ENCODE peak calls at places on chromosomes 2 and 18, in four cellular contexts. One of them, this sample, is unnamed.

GRCh38 chr2:43445248-43445647 is 150.6 kb downstream of the THADA start:
- DNase-seq in choroid plexus epithelial cell: peak
- DNase-seq in amniotic stem cell: no peak
- DNase-seq in AG04450: no peak
- DNase-seq in this sample: no peak

GRCh38 chr2:105680357-105680756 is 64.4 kb upstream of the NCK2 start:
- DNase-seq in choroid plexus epithelial cell: no peak
- DNase-seq in amniotic stem cell: no peak
- DNase-seq in AG04450: no peak
- DNase-seq in this sample: no peak

GRCh38 chr18:10131783-10132381 is 218.1 kb downstream of the VAPA start:
- DNase-seq in choroid plexus epithelial cell: no peak
- DNase-seq in amniotic stem cell: no peak
- DNase-seq in AG04450: no peak
- DNase-seq in this sample: no peak

GRCh38 chr2:240622631-240623235 is 2.5 kb upstream of the GPR35 start:
- DNase-seq in choroid plexus epithelial cell: peak
- DNase-seq in amniotic stem cell: no peak
- DNase-seq in AG04450: no peak
- DNase-seq in this sample: no peak

GRCh38 chr2:74457549-74458131 is 598 bp upstream of the WBP1 start:
- DNase-seq in choroid plexus epithelial cell: no peak
- DNase-seq in amniotic stem cell: no peak
- DNase-seq in AG04450: no peak
- DNase-seq in this sample: no peak

GRCh38 chr2:169776483-169776802 is 22.2 kb upstream of the SSB start:
- DNase-seq in choroid plexus epithelial cell: peak
- DNase-seq in amniotic stem cell: no peak
- DNase-seq in AG04450: no peak
- DNase-seq in this sample: no peak

GRCh38 chr2:15577071-15577706 is 14.5 kb upstream of the DDX1 start:
- DNase-seq in choroid plexus epithelial cell: peak
- DNase-seq in amniotic stem cell: peak
- DNase-seq in AG04450: peak
- DNase-seq in this sample: peak

GRCh38 chr18:58682429-58683069 is 11.3 kb downstream of the MALT1 start:
- DNase-seq in choroid plexus epithelial cell: peak
- DNase-seq in amniotic stem cell: peak
- DNase-seq in AG04450: peak
- DNase-seq in this sample: peak

GRCh38 chr18:49728542-49728941 is 84.8 kb downstream of the ACAA2 start:
- DNase-seq in choroid plexus epithelial cell: peak
- DNase-seq in amniotic stem cell: no peak
- DNase-seq in AG04450: no peak
- DNase-seq in this sample: no peak

GRCh38 chr2:99663641-99664040 is 173.8 kb upstream of the REV1 start:
- DNase-seq in choroid plexus epithelial cell: no peak
- DNase-seq in amniotic stem cell: no peak
- DNase-seq in AG04450: no peak
- DNase-seq in this sample: no peak

GRCh38 chr2:201538025-201538424 is 86.5 kb downstream of the STRADB start:
- DNase-seq in choroid plexus epithelial cell: no peak
- DNase-seq in amniotic stem cell: no peak
- DNase-seq in AG04450: no peak
- DNase-seq in this sample: no peak

GRCh38 chr2:113769555-113769954 is 13.1 kb upstream of the SLC35F5 start:
- DNase-seq in choroid plexus epithelial cell: no peak
- DNase-seq in amniotic stem cell: no peak
- DNase-seq in AG04450: no peak
- DNase-seq in this sample: no peak

GRCh38 chr2:36329746-36330145 is 25.8 kb upstream of the CRIM1 start:
- DNase-seq in choroid plexus epithelial cell: peak
- DNase-seq in amniotic stem cell: peak
- DNase-seq in AG04450: peak
- DNase-seq in this sample: no peak

GRCh38 chr2:102284611-102285010 is 26.8 kb upstream of the IL1RL1 start:
- DNase-seq in choroid plexus epithelial cell: peak
- DNase-seq in amniotic stem cell: no peak
- DNase-seq in AG04450: no peak
- DNase-seq in this sample: no peak

GRCh38 chr2:110891626-110892025 is 159.3 kb downstream of the ACOXL start:
- DNase-seq in choroid plexus epithelial cell: no peak
- DNase-seq in amniotic stem cell: no peak
- DNase-seq in AG04450: no peak
- DNase-seq in this sample: no peak

GRCh38 chr18:702957-703659 is 9.3 kb downstream of the ENOSF1 start:
- DNase-seq in choroid plexus epithelial cell: peak
- DNase-seq in amniotic stem cell: no peak
- DNase-seq in AG04450: peak
- DNase-seq in this sample: peak

GRCh38 chr2:165239230-165239629 is at the start of gene SCN2A:
- DNase-seq in choroid plexus epithelial cell: peak
- DNase-seq in amniotic stem cell: no peak
- DNase-seq in AG04450: peak
- DNase-seq in this sample: peak

GRCh38 chr2:183179156-183179555 is 54.9 kb downstream of the NUP35 start:
- DNase-seq in choroid plexus epithelial cell: peak
- DNase-seq in amniotic stem cell: no peak
- DNase-seq in AG04450: no peak
- DNase-seq in this sample: no peak

GRCh38 chr2:66714651-66715050 is 279.7 kb downstream of the MEIS1 start:
- DNase-seq in choroid plexus epithelial cell: peak
- DNase-seq in amniotic stem cell: no peak
- DNase-seq in AG04450: peak
- DNase-seq in this sample: no peak

GRCh38 chr18:55504808-55505207 is 83.2 kb downstream of the TCF4 start:
- DNase-seq in choroid plexus epithelial cell: no peak
- DNase-seq in amniotic stem cell: no peak
- DNase-seq in AG04450: no peak
- DNase-seq in this sample: no peak

GRCh38 chr18:11654736-11655604 is 34.1 kb upstream of the GNAL start:
- DNase-seq in choroid plexus epithelial cell: peak
- DNase-seq in amniotic stem cell: peak
- DNase-seq in AG04450: no peak
- DNase-seq in this sample: no peak

GRCh38 chr2:168244318-168244717 is 3.1 kb downstream of the STK39 start:
- DNase-seq in choroid plexus epithelial cell: peak
- DNase-seq in amniotic stem cell: no peak
- DNase-seq in AG04450: no peak
- DNase-seq in this sample: no peak

GRCh38 chr2:168801456-168801855 is 981 bp upstream of the NOSTRIN start:
- DNase-seq in choroid plexus epithelial cell: no peak
- DNase-seq in amniotic stem cell: no peak
- DNase-seq in AG04450: no peak
- DNase-seq in this sample: no peak

GRCh38 chr2:1886405-1886992 is 142.2 kb upstream of the PXDN start:
- DNase-seq in choroid plexus epithelial cell: peak
- DNase-seq in amniotic stem cell: no peak
- DNase-seq in AG04450: peak
- DNase-seq in this sample: no peak

GRCh38 chr2:74538881-74539339 is 9.2 kb downstream of the HTRA2 start:
- DNase-seq in choroid plexus epithelial cell: no peak
- DNase-seq in amniotic stem cell: no peak
- DNase-seq in AG04450: no peak
- DNase-seq in this sample: no peak

GRCh38 chr2:142165790-142166189 is 35.0 kb upstream of the LRP1B start:
- DNase-seq in choroid plexus epithelial cell: peak
- DNase-seq in amniotic stem cell: peak
- DNase-seq in AG04450: peak
- DNase-seq in this sample: peak

GRCh38 chr2:163191372-163191771 is 352.8 kb upstream of the KCNH7 start:
- DNase-seq in choroid plexus epithelial cell: peak
- DNase-seq in amniotic stem cell: peak
- DNase-seq in AG04450: no peak
- DNase-seq in this sample: no peak

GRCh38 chr18:78244779-78245178 is 734.8 kb upstream of the SALL3 start:
- DNase-seq in choroid plexus epithelial cell: no peak
- DNase-seq in amniotic stem cell: no peak
- DNase-seq in AG04450: no peak
- DNase-seq in this sample: no peak

This sample was measured in HFF-Myc.